ENCODE peak calls at places on chromosomes 13 and 19, in ten cellular contexts. Y is left ventricle myocardium inferior; T is fibroblast of lung; D is GM23338; L is CD8-positive, alpha-beta memory T cell; P is Peyer's patch; B is upper lobe of right lung; W is psoas muscle; N is breast epithelium; U is heart right ventricle. X is an unnamed sample.

GRCh38 chr19:6590458-6591319 is at the start of gene CD70:
- DNase-seq in U (no peak), T (peak), N (no peak), W (no peak), L (peak), P (no peak), B (no peak), D (peak), Y (no peak), X (no peak)

GRCh38 chr19:34808566-34808965 is 35.6 kb upstream of the ZNF599 start:
- DNase-seq in N (no peak), Y (no peak), P (no peak), L (no peak), T (peak), D (no peak), U (no peak), B (no peak), W (no peak), X (peak)

GRCh38 chr13:39016789-39017188 is 21.1 kb downstream of the PROSER1 start:
- DNase-seq in N (no peak), W (no peak), D (peak), Y (no peak), L (no peak), B (no peak), P (no peak), T (no peak), U (no peak), X (no peak)

GRCh38 chr19:18308051-18308947 is 14.6 kb downstream of the LSM4 start:
- DNase-seq in T (no peak), P (no peak), N (no peak), L (no peak), W (no peak), Y (no peak), D (no peak), U (no peak), B (no peak), X (no peak)

GRCh38 chr19:5864725-5865486 is 5.4 kb downstream of the FUT5 start:
- DNase-seq in W (no peak), U (no peak), N (no peak), D (peak), B (no peak), P (no peak), T (no peak), Y (no peak), L (no peak), X (no peak)

GRCh38 chr13:64007334-64007733 is 2591.7 kb upstream of the PCDH20 start:
- DNase-seq in P (no peak), U (no peak), D (no peak), L (no peak), N (no peak), T (peak), B (no peak), W (no peak), Y (no peak), X (no peak)

GRCh38 chr13:46609052-46609451 is 56.1 kb downstream of the LRCH1 start:
- DNase-seq in N (no peak), T (no peak), W (no peak), L (no peak), B (no peak), Y (no peak), P (no peak), U (no peak), D (no peak), X (no peak)

GRCh38 chr13:98297043-98297442 is 120.0 kb upstream of the RNF113B start:
- DNase-seq in B (no peak), U (no peak), L (no peak), N (no peak), P (no peak), Y (no peak), W (no peak), D (no peak), T (no peak), X (no peak)

GRCh38 chr19:13001166-13001501 is 5.9 kb downstream of the NFIX start:
- DNase-seq in W (no peak), Y (no peak), P (no peak), B (no peak), N (no peak), T (no peak), D (no peak), U (no peak), L (no peak), X (no peak)
- H3K4me3 ChIP-seq in W (peak), Y (peak), P (no peak), B (peak), N (peak), T (no peak), D (no peak), U (no peak), L (no peak), X (peak)

GRCh38 chr13:41465965-41466364 is 8.6 kb downstream of the RGCC start:
- DNase-seq in N (no peak), Y (no peak), D (no peak), T (no peak), U (no peak), L (peak), W (no peak), B (no peak), P (no peak), X (no peak)
- H3K4me3 ChIP-seq in N (no peak), Y (no peak), D (no peak), T (no peak), U (no peak), L (peak), W (no peak), B (no peak), P (no peak), X (no peak)

GRCh38 chr13:32126756-32127155 is 95.2 kb downstream of the FRY start:
- DNase-seq in N (no peak), B (no peak), Y (no peak), T (peak), L (no peak), W (no peak), D (no peak), P (no peak), U (no peak), X (no peak)

GRCh38 chr13:32124743-32125142 is 93.2 kb downstream of the FRY start:
- DNase-seq in U (no peak), D (no peak), L (no peak), T (no peak), Y (no peak), W (no peak), B (no peak), N (no peak), P (no peak), X (no peak)

GRCh38 chr13:32125746-32126145 is 94.2 kb downstream of the FRY start:
- DNase-seq in W (no peak), Y (no peak), T (peak), U (no peak), N (no peak), P (no peak), B (no peak), D (no peak), L (no peak), X (no peak)

GRCh38 chr13:32126298-32126697 is 94.7 kb downstream of the FRY start:
- DNase-seq in L (no peak), B (no peak), U (no peak), N (no peak), Y (no peak), W (no peak), T (peak), P (no peak), D (no peak), X (no peak)

DNA sequence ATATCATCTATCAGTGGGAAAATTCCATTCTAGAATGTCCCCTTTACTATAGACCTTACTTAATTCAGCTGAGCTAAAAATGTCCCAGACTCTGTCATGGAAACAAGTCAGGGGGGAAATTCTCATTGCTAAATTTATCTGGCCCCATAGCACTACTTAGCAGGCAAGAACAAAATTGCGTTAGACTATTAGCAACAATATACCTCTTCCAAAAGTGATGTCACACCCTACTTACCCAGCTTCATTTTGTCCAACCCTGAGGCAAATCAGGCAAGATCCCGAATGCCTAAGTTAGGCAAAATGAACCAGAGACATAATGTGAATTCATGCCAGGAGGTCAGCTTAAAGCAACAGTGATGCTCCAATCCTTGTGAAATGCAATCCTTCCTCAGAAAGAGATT is 93.6 kb downstream of the FRY start:
- DNase-seq in D (no peak), B (no peak), Y (no peak), L (no peak), T (peak), N (peak), U (no peak), W (no peak), P (no peak), X (no peak)
- H3K4me3 ChIP-seq in D (no peak), B (no peak), Y (no peak), L (no peak), T (no peak), N (no peak), U (no peak), W (no peak), P (no peak), X (no peak)

DNA sequence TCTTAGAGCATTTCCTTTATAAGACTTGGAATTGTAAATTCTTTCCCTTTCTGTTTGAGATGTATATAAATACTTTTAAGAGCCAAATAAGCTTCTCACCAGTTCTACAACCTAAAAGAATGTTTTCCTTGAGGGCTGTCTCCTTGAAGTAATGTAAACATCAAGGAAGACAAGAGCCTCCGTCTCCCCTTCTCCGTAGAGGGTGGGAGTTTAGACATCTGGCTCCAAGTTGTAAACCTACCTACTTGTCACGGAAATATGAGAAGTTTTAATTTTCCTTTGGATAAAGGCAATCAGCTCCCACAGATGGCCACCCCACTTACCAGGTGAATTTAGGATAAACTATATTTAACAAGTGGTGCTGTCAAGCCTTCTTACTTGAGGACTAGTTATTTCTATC is 237.9 kb downstream of the NALCN start:
- DNase-seq in B (no peak), D (no peak), L (no peak), W (no peak), U (no peak), T (no peak), P (no peak), Y (no peak), N (no peak), X (no peak)
- H3K4me3 ChIP-seq in B (no peak), D (no peak), L (no peak), W (no peak), U (no peak), T (no peak), P (no peak), Y (no peak), N (no peak), X (no peak)

GRCh38 chr13:88857256-88857655 is 1186.1 kb downstream of the SLITRK5 start:
- DNase-seq in T (peak), U (no peak), B (no peak), N (no peak), W (no peak), P (no peak), Y (no peak), L (no peak), D (no peak), X (no peak)
- H3K4me3 ChIP-seq in T (no peak), U (no peak), B (no peak), N (no peak), W (no peak), P (no peak), Y (no peak), L (no peak), D (no peak), X (no peak)

GRCh38 chr19:38685666-38686529 is 38.4 kb downstream of the ACTN4 start:
- DNase-seq in D (peak), U (no peak), B (no peak), P (no peak), T (peak), Y (no peak), W (no peak), L (no peak), N (no peak), X (peak)
- H3K4me3 ChIP-seq in D (peak), U (no peak), B (no peak), P (no peak), T (no peak), Y (peak), W (peak), L (peak), N (peak), X (no peak)

X was measured in astrocyte of the cerebellum.